ENCODE peak calls at places on chromosomes 1 and 21, in four cellular contexts. One of them, this sample, is unnamed.

GRCh38 chr1:145785481-145785880 is 38.4 kb downstream of the RNF115 start:
- DNase-seq in upper lobe of right lung: no peak
- DNase-seq in transverse colon: no peak
- DNase-seq in K562: no peak
- DNase-seq in this sample: no peak

GRCh38 chr1:155871390-155871789 is 12.0 kb downstream of the SYT11 start:
- DNase-seq in K562: no peak
- DNase-seq in transverse colon: no peak
- DNase-seq in upper lobe of right lung: no peak
- DNase-seq in this sample: no peak

GRCh38 chr21:45555251-45555556 is 13.0 kb upstream of the SLC19A1 start:
- DNase-seq in K562: no peak
- DNase-seq in upper lobe of right lung: no peak
- DNase-seq in transverse colon: no peak
- DNase-seq in this sample: no peak

GRCh38 chr21:46556802-46557201 is 48.1 kb downstream of the S100B start:
- DNase-seq in upper lobe of right lung: no peak
- DNase-seq in K562: no peak
- DNase-seq in transverse colon: no peak
- DNase-seq in this sample: no peak

GRCh38 chr1:215719569-215719968 is 152.5 kb downstream of the KCTD3 start:
- DNase-seq in K562: no peak
- DNase-seq in upper lobe of right lung: no peak
- DNase-seq in transverse colon: no peak
- DNase-seq in this sample: no peak

GRCh38 chr1:98388431-98388830 is 273.1 kb upstream of the SNX7 start:
- DNase-seq in upper lobe of right lung: no peak
- DNase-seq in K562: no peak
- DNase-seq in transverse colon: no peak
- DNase-seq in this sample: no peak

GRCh38 chr1:178098262-178098661 is 4.4 kb downstream of the RASAL2 start:
- DNase-seq in upper lobe of right lung: no peak
- DNase-seq in transverse colon: no peak
- DNase-seq in K562: no peak
- DNase-seq in this sample: no peak

GRCh38 chr1:221778535-221779142 is 36.8 kb upstream of the DUSP10 start:
- DNase-seq in upper lobe of right lung: no peak
- DNase-seq in K562: no peak
- DNase-seq in transverse colon: peak
- DNase-seq in this sample: no peak

GRCh38 chr1:245788269-245788668 is 633.5 kb downstream of the KIF26B start:
- DNase-seq in upper lobe of right lung: no peak
- DNase-seq in K562: no peak
- DNase-seq in transverse colon: no peak
- DNase-seq in this sample: no peak

GRCh38 chr1:178927003-178927402 is 56.1 kb upstream of the ANGPTL1 start:
- DNase-seq in K562: no peak
- DNase-seq in upper lobe of right lung: no peak
- DNase-seq in transverse colon: no peak
- DNase-seq in this sample: no peak

GRCh38 chr21:45172408-45172807 is 98.0 kb downstream of the ADARB1 start:
- DNase-seq in transverse colon: no peak
- DNase-seq in K562: no peak
- DNase-seq in upper lobe of right lung: no peak
- DNase-seq in this sample: no peak

GRCh38 chr1:2136386-2136821 is 58.2 kb downstream of the FAAP20 start:
- DNase-seq in upper lobe of right lung: peak
- DNase-seq in transverse colon: no peak
- DNase-seq in K562: no peak
- DNase-seq in this sample: no peak

GRCh38 chr1:56585985-56586384 is 6.6 kb upstream of the PLPP3 start:
- DNase-seq in K562: no peak
- DNase-seq in upper lobe of right lung: no peak
- DNase-seq in transverse colon: no peak
- DNase-seq in this sample: no peak

GRCh38 chr1:93603581-93603980 is 78.1 kb downstream of the BCAR3 start:
- DNase-seq in K562: no peak
- DNase-seq in upper lobe of right lung: no peak
- DNase-seq in transverse colon: no peak
- DNase-seq in this sample: no peak

GRCh38 chr1:199551967-199552565 is 475.4 kb upstream of the NR5A2 start:
- DNase-seq in transverse colon: peak
- DNase-seq in K562: peak
- DNase-seq in upper lobe of right lung: no peak
- DNase-seq in this sample: no peak

GRCh38 chr1:66302810-66303209 is 231.1 kb upstream of the SGIP1 start:
- DNase-seq in upper lobe of right lung: no peak
- DNase-seq in transverse colon: no peak
- DNase-seq in K562: no peak
- DNase-seq in this sample: no peak

GRCh38 chr1:94299627-94300552 is 62.5 kb upstream of the ARHGAP29 start:
- DNase-seq in upper lobe of right lung: no peak
- DNase-seq in transverse colon: no peak
- DNase-seq in K562: no peak
- DNase-seq in this sample: no peak

GRCh38 chr1:62113505-62113904 is 81.1 kb upstream of the L1TD1 start:
- DNase-seq in upper lobe of right lung: no peak
- DNase-seq in K562: no peak
- DNase-seq in transverse colon: no peak
- DNase-seq in this sample: no peak

GRCh38 chr1:70044832-70045231 is 160.5 kb downstream of the LRRC40 start:
- DNase-seq in transverse colon: no peak
- DNase-seq in K562: no peak
- DNase-seq in upper lobe of right lung: no peak
- DNase-seq in this sample: no peak

GRCh38 chr1:93471284-93471683 is 23.4 kb downstream of the FNBP1L start:
- DNase-seq in upper lobe of right lung: no peak
- DNase-seq in K562: no peak
- DNase-seq in transverse colon: no peak
- DNase-seq in this sample: no peak

GRCh38 chr1:234926574-234927311 is 201.9 kb downstream of the TOMM20 start:
- DNase-seq in upper lobe of right lung: no peak
- DNase-seq in K562: no peak
- DNase-seq in transverse colon: no peak
- DNase-seq in this sample: peak

GRCh38 chr1:180881806-180882509 is 30.7 kb upstream of the KIAA1614 start:
- DNase-seq in upper lobe of right lung: no peak
- DNase-seq in K562: peak
- DNase-seq in transverse colon: no peak
- DNase-seq in this sample: no peak

GRCh38 chr1:227894831-227895451 is 52.8 kb downstream of the WNT9A start:
- DNase-seq in transverse colon: peak
- DNase-seq in upper lobe of right lung: no peak
- DNase-seq in K562: no peak
- DNase-seq in this sample: peak

GRCh38 chr21:42565886-42566523 is 52.4 kb downstream of the SLC37A1 start:
- DNase-seq in transverse colon: peak
- DNase-seq in upper lobe of right lung: peak
- DNase-seq in K562: no peak
- DNase-seq in this sample: peak

GRCh38 chr1:85570446-85571180 is 9.9 kb upstream of the CCN1 start:
- DNase-seq in upper lobe of right lung: no peak
- DNase-seq in transverse colon: no peak
- DNase-seq in K562: no peak
- DNase-seq in this sample: no peak

GRCh38 chr1:85569737-85570404 is 10.7 kb upstream of the CCN1 start:
- DNase-seq in K562: no peak
- DNase-seq in upper lobe of right lung: no peak
- DNase-seq in transverse colon: no peak
- DNase-seq in this sample: no peak

GRCh38 chr1:85569122-85569521 is 11.4 kb upstream of the CCN1 start:
- DNase-seq in transverse colon: no peak
- DNase-seq in K562: no peak
- DNase-seq in upper lobe of right lung: no peak
- DNase-seq in this sample: no peak

GRCh38 chr1:85566890-85567289 is 13.7 kb upstream of the CCN1 start:
- DNase-seq in transverse colon: no peak
- DNase-seq in upper lobe of right lung: no peak
- DNase-seq in K562: no peak
- DNase-seq in this sample: no peak

DNA sequence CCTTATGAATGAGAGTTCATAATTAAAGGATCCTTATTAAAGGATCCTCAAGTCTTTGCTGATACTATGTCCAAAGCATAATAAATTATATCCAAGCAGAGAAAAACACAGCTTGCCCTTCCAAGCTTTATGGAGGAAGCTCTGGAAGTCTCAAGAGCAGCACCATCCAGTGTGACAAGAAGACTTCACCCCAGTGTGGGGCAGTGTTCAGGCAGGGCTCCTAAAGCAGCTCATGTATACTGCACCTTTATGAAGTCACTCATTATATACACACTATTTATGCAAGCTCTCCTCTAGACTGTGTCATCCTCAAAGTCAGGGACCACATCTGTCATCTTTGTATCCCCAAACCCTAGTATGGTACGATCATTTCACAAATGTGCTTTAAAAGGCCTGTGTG is 11.9 kb upstream of the CCN1 start:
- DNase-seq in transverse colon: no peak
- DNase-seq in K562: no peak
- DNase-seq in upper lobe of right lung: no peak
- DNase-seq in this sample: no peak
- TF ChIP-seq CTCF in transverse colon: no peak
- TF ChIP-seq CTCF in K562: no peak
- TF ChIP-seq CTCF in upper lobe of right lung: no peak
- TF ChIP-seq CTCF in this sample: no peak

DNA sequence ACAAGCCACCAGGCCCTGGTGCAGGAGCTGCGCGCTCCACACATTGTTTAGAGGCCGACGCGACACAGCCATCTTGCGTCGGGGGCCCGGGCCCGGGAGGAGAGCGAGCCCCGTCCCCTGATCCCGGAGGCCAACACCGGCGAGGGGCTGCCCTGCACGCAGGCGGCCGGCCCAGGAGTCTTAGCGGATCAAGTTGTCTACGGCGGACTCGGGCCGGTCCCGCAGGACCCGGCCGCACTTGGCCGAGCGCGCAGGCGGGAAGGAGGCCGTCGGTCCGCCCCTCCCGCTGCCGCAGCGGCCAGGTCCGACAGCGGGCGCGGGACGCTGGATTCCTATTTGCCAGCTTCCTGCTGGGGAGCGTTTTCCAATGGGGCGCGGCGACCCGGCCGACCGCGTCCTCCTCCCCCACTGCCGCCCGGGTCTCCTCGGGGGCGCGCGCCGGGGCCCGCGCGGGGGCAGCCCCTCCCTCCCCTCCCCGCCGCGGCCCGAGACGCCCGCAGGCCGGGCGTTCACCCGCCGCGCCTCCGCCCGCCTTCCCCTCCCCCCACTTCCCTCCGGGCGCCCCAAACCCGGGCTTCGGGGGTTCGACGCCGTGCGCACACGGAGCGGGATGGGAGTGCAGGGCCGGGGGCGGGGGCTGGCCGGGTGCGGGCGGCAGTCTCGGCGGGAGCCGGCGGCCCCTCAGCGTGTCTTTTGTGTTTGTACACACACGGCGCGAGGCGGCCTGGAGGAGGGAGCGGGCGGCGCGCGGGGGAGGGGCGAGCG is 541 bp upstream of the H3-3A start:
- DNase-seq in transverse colon: peak
- DNase-seq in upper lobe of right lung: peak
- DNase-seq in K562: peak
- DNase-seq in this sample: peak
- H3K27ac ChIP-seq in transverse colon: peak
- H3K27ac ChIP-seq in upper lobe of right lung: peak
- H3K27ac ChIP-seq in K562: peak
- H3K27ac ChIP-seq in this sample: peak

DNA sequence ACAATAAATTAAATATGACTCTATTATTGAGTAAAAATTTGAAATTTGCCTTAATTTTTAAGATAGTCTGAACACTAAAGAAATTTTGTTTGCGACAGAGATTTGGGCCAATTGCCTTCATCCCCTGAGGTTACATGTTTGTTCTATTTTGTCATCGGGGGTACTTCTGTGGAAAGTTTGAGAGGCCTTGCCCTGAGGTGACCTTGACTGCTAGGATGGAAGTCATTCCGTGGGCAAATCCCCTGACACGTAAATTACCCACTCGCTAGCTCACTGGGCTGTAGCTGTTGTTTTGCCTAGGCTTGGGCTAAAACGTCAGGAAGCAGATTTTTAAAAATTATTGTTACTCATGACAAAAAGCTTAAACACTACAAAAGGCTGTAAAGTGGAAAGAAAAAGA is 142.5 kb downstream of the MRPS6 start:
- DNase-seq in transverse colon: no peak
- DNase-seq in K562: no peak
- DNase-seq in upper lobe of right lung: no peak
- DNase-seq in this sample: no peak
- H3K4me3 ChIP-seq in transverse colon: no peak
- H3K4me3 ChIP-seq in K562: no peak
- H3K4me3 ChIP-seq in upper lobe of right lung: no peak
- H3K4me3 ChIP-seq in this sample: peak

GRCh38 chr1:51648180-51649109 is 31.6 kb downstream of the OSBPL9 start:
- DNase-seq in upper lobe of right lung: no peak
- DNase-seq in transverse colon: peak
- DNase-seq in K562: peak
- DNase-seq in this sample: no peak
- TF ChIP-seq CTCF in upper lobe of right lung: no peak
- TF ChIP-seq CTCF in transverse colon: no peak
- TF ChIP-seq CTCF in K562: no peak
- TF ChIP-seq CTCF in this sample: no peak

DNA sequence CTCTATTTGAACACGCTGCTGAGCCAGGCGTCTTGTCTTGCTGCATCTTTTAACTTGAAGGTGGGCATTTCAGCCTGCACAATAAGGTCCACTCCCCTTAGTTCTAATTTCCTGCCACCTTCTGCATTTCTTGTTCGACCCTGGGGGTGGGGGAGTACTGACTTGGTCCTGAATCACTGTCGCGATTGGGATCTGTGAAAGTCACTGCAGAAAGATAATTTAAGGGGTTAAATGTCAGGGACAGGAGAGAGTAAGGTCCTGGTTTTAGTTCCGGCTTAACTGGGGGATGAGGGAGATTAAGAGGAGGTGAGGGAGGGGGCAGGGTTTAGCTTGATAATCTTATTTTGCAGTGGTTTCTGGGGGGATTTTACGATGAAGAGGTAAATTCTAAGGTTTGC is 128.1 kb downstream of the MRPS6 start:
- DNase-seq in transverse colon: no peak
- DNase-seq in upper lobe of right lung: no peak
- DNase-seq in K562: no peak
- DNase-seq in this sample: no peak
- H3K27ac ChIP-seq in transverse colon: peak
- H3K27ac ChIP-seq in upper lobe of right lung: peak
- H3K27ac ChIP-seq in K562: no peak
- H3K27ac ChIP-seq in this sample: peak

GRCh38 chr1:31771891-31772668 is 7.9 kb upstream of the ADGRB2 start:
- DNase-seq in upper lobe of right lung: no peak
- DNase-seq in transverse colon: no peak
- DNase-seq in K562: no peak
- DNase-seq in this sample: no peak
- H3K4me3 ChIP-seq in upper lobe of right lung: peak
- H3K4me3 ChIP-seq in transverse colon: no peak
- H3K4me3 ChIP-seq in K562: no peak
- H3K4me3 ChIP-seq in this sample: peak

GRCh38 chr21:26043891-26044290 is 126.7 kb downstream of the APP start:
- DNase-seq in K562: no peak
- DNase-seq in transverse colon: no peak
- DNase-seq in upper lobe of right lung: no peak
- DNase-seq in this sample: no peak
- TF ChIP-seq CTCF in K562: no peak
- TF ChIP-seq CTCF in transverse colon: no peak
- TF ChIP-seq CTCF in upper lobe of right lung: no peak
- TF ChIP-seq CTCF in this sample: no peak

GRCh38 chr1:170731566-170732261 is 67.8 kb downstream of the PRRX1 start:
- DNase-seq in K562: no peak
- DNase-seq in upper lobe of right lung: no peak
- DNase-seq in transverse colon: no peak
- DNase-seq in this sample: no peak
- H3K27ac ChIP-seq in K562: no peak
- H3K27ac ChIP-seq in upper lobe of right lung: no peak
- H3K27ac ChIP-seq in transverse colon: no peak
- H3K27ac ChIP-seq in this sample: no peak